ENCODE peak calls at places on chromosome 20, in four cellular contexts. G is HepG2, J is K562, L is GM12878. M is an unnamed sample.

GRCh38 chr20:22681591-22682248 is 97.3 kb upstream of the FOXA2 start:
- DNase-seq in J (no peak), G (no peak), L (no peak), M (no peak)

GRCh38 chr20:21125072-21125848 is 622 bp upstream of the KIZ start:
- DNase-seq in L (no peak), J (no peak), G (peak; percentile 88), M (peak; percentile 41)

GRCh38 chr20:33740189-33740588 is 8.4 kb downstream of the ZNF341 start:
- DNase-seq in J (no peak), L (no peak), G (no peak), M (peak; percentile 18)

GRCh38 chr20:53872081-53872541 is 198.3 kb downstream of the BCAS1 start:
- DNase-seq in L (no peak), G (no peak), J (no peak), M (no peak)

GRCh38 chr20:41308290-41308691 is 9.2 kb downstream of the ZHX3 start:
- DNase-seq in J (peak; percentile 20), L (no peak), G (peak; percentile 69), M (peak; percentile 86)

GRCh38 chr20:53706511-53707031 is 112.9 kb upstream of the ZNF217 start:
- DNase-seq in L (peak; percentile 81), G (no peak), J (no peak), M (peak; percentile 83)

GRCh38 chr20:49034070-49034732 is 11.9 kb upstream of the CSE1L start:
- DNase-seq in L (no peak), J (no peak), G (no peak), M (no peak)

GRCh38 chr20:59729476-59729875 is 125.1 kb downstream of the PHACTR3 start:
- DNase-seq in L (no peak), G (no peak), J (no peak), M (no peak)

GRCh38 chr20:44092551-44093248 is 94.3 kb downstream of the JPH2 start:
- DNase-seq in L (no peak), J (no peak), G (peak; percentile 27), M (peak; percentile 49)

GRCh38 chr20:33518071-33518470 is 28.2 kb downstream of the CBFA2T2 start:
- DNase-seq in G (no peak), J (no peak), L (no peak), M (peak; percentile 75)

GRCh38 chr20:44717986-44718385 is 2.8 kb downstream of the CCN5 start:
- DNase-seq in G (no peak), J (peak; percentile 49), L (no peak), M (no peak)

GRCh38 chr20:364905-365794 is 15.4 kb upstream of the TRIB3 start:
- DNase-seq in J (peak; percentile 68), L (no peak), G (peak; percentile 68), M (peak; percentile 51)

GRCh38 chr20:13199279-13199678 is 21.8 kb upstream of the ISM1 start:
- DNase-seq in G (no peak), J (no peak), L (no peak), M (no peak)

GRCh38 chr20:58571341-58571941 is 56.2 kb upstream of the APCDD1L start:
- DNase-seq in L (no peak), J (no peak), G (no peak), M (no peak)

GRCh38 chr20:8005033-8005432 is 14.5 kb downstream of the TMX4 start:
- DNase-seq in L (no peak), J (no peak), G (no peak), M (no peak)

GRCh38 chr20:59413326-59413865 is 113.0 kb downstream of the EDN3 start:
- DNase-seq in G (no peak), L (no peak), J (no peak), M (no peak)

GRCh38 chr20:39676857-39677351 is 714.8 kb downstream of the DHX35 start:
- DNase-seq in J (no peak), G (no peak), L (no peak), M (peak; percentile 3)

GRCh38 chr20:48681201-48681881 is 146.5 kb downstream of the PREX1 start:
- DNase-seq in G (no peak), J (no peak), L (no peak), M (no peak)

GRCh38 chr20:58659841-58660240 is 8.8 kb downstream of the STX16 start:
- DNase-seq in J (no peak), L (no peak), G (no peak), M (no peak)

GRCh38 chr20:50980071-50980681 is 21.6 kb downstream of the MOCS3 start:
- DNase-seq in G (peak; percentile 64), L (no peak), J (no peak), M (peak; percentile 100)

GRCh38 chr20:23136893-23137745 is 51.0 kb upstream of the CD93 start:
- DNase-seq in J (peak; percentile 80), G (no peak), L (no peak), M (no peak)

DNA sequence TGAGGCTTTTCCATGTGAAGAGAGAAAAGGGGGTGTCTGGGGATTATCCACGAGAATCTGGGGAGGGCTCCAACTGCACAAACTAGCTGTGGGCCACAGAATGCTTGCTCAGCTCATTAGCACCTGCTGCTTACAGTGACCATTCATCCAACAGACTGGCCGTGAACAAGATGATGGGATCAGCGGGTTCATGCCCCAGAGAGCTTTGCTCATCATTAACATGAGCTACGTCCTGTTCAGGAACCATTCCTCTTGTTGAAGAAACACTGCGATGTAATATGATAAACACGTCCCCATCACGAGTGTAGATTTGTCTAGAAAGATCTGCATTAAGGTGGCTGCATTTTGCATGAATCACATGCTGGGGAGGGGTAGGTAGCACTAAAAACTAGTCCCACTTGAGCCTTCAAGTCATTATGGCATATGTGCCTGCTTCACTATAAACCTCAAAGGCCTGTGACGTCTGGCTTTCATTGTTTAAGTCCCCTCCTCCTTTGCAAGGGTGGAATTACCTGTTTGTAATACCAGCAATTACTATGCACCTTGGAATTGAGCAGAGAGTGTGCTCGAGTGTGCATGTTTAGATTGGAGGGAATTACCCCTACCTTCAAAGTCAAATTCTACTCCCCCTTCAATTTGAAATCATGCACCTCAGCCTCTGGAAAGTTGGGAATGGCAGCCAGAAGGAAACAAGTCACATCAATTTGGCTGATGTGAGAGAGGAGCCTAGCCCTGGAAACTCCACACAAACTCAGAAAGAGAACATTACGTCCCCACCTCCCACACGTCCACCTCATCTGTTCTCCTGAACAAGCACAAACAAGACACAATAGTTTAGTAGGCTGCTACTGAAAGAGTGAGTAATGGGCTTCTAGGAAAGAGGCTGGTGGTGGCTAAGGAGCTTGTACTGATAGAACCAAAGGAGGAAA is 3.7 kb downstream of the PLAGL2 start:
- DNase-seq in G (no peak), J (no peak), L (no peak), M (no peak)
- TF ChIP-seq CEBPB in G (no peak), J (no peak), L (no peak), M (no peak)

GRCh38 chr20:46388201-46388836 is 18.1 kb downstream of the ELMO2 start:
- DNase-seq in L (no peak), J (no peak), G (no peak), M (no peak)
- H3K36me3 ChIP-seq in L (peaks cover 31% of the 10 kb centered on the region), J (peaks cover 57% of the 10 kb centered on the region), G (peaks cover 87% of the 10 kb centered on the region), M (peaks cover 60% of the 10 kb centered on the region)

GRCh38 chr20:1402149-1402548 is 9.3 kb upstream of the FKBP1A start:
- DNase-seq in G (no peak), J (no peak), L (no peak), M (peak; percentile 60)
- TF ChIP-seq SMC3 in G (no peak), J (no peak), L (no peak), M (no peak)

DNA sequence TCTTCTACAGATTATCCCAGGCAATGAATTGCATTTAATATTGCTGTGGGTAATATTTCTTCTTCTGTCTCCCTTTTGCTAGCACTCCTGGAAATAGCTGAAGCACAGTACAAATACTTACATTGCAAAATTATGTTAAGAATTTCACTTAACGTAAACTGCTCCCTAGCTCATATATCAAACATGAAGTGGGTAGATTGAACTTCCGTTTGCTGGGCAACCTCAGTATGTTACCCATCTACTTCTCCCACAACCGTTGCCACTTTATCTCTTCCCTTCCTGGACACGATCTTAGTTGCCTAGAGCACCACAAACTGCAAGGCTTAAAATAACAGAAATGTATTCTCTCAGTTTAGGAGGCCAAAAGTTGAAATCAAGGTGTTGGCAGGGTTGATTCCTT is 963.3 kb downstream of the KIF16B start:
- DNase-seq in L (no peak), J (no peak), G (no peak), M (no peak)
- TF ChIP-seq CEBPB in L (no peak), J (no peak), G (no peak), M (no peak)

GRCh38 chr20:63664143-63664851 is 6.2 kb downstream of the RTEL1 start:
- DNase-seq in L (no peak), G (no peak), J (no peak), M (no peak)

GRCh38 chr20:63667858-63668257 is 9.7 kb downstream of the RTEL1 start:
- DNase-seq in G (no peak), J (no peak), L (no peak), M (no peak)

GRCh38 chr20:63664861-63665594 is 6.9 kb downstream of the RTEL1 start:
- DNase-seq in J (no peak), G (no peak), L (no peak), M (no peak)

GRCh38 chr20:63663332-63664066 is 5.4 kb downstream of the RTEL1 start:
- DNase-seq in J (no peak), G (no peak), L (no peak), M (no peak)

GRCh38 chr20:63665708-63666107 is 7.6 kb downstream of the RTEL1 start:
- DNase-seq in J (no peak), L (no peak), G (no peak), M (no peak)
- H3K36me3 ChIP-seq in J (peaks cover 85% of the 10 kb centered on the region), L (peaks cover 8% of the 10 kb centered on the region), G (peaks cover 66% of the 10 kb centered on the region), M (peaks cover 60% of the 10 kb centered on the region)

DNA sequence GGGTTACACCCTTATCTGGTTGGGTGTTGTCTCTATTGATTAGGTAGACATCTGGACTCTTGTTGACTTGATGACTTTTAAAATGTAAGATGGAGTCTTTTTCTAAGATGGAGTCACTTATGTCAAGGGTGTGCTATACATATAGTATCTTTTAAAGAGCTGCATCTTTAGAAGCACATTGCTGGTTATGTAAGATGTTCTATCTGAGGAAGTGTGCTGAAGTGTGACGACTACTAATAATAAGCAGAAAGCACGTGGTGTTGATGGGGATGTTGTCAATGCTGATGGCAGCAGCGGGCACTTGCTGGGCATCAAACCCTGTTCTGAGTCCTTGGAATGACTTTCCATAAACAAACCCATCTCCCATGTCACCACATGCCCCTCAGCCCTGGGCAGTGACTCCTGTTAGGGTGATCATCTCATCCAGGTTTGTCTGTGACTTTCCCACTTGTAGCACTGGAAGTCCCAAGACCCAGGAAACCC is 229.6 kb downstream of the EYA2 start:
- DNase-seq in G (no peak), J (no peak), L (no peak), M (no peak)
- TF ChIP-seq SMC3 in G (no peak), J (no peak), L (no peak), M (no peak)

GRCh38 chr20:19976595-19977372 is 40.4 kb upstream of the NAA20 start:
- DNase-seq in G (peak; percentile 90), J (no peak), L (no peak), M (peak; percentile 83)
- TF ChIP-seq CEBPB in G (no peak), J (no peak), L (no peak), M (no peak)

DNA sequence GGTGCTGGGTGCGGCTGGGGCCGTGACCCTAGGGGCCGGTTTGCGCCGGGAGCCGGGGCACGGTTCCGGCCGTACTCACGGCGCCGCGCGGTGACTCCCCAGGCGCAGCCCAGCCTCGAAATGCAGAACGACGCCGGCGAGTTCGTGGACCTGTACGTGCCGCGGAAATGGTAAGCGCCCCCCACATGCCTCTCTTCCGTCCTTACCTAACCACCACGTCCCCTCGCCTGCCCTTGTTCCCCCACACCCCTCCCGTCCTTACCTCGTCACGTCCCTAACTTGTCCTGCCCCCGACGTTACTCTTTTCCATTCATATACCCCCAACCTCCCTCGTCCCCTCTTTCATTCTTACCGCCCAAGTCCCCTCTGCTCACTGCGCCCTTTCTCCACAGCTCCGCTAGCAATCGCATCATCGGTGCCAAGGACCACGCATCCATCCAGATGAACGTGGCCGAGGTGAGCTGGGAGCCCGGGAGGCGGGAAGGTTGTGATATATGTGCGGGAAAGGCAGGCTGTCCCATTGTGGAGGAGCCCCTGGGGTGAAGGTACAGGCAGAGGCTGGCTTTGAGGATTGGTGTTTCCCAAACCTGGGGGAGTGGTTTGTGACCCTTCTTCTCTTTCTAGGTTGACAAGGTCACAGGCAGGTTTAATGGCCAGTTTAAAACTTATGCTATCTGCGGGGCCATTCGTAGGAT is 463 bp downstream of the RPS21 start:
- DNase-seq in L (no peak), G (no peak), J (no peak), M (no peak)
- H3K36me3 ChIP-seq in L (peaks cover 9% of the 10 kb centered on the region), G (peaks cover 34% of the 10 kb centered on the region), J (peaks cover 54% of the 10 kb centered on the region), M (peaks cover 34% of the 10 kb centered on the region)